ENCODE peak calls at places on chromosomes 16 and 17, in four cellular contexts. S is H9, F is mesenchymal stem cell, Z is neuronal stem cell. J is an unnamed sample.

GRCh38 chr17:65518256-65518655 is 43.2 kb downstream of the AXIN2 start:
- DNase-seq in S (no peak), F (no peak), Z (no peak), J (peak; percentile 50)

GRCh38 chr17:81401727-81402529 is 6.7 kb downstream of the BAHCC1 start:
- DNase-seq in S (peak; percentile 87), F (peak; percentile 81), Z (no peak), J (no peak)

GRCh38 chr16:74776926-74777325 is 2.3 kb upstream of the FA2H start:
- DNase-seq in S (no peak), F (no peak), Z (no peak), J (no peak)

GRCh38 chr16:85055503-85056210 is 28.1 kb downstream of the KIAA0513 start:
- DNase-seq in S (no peak), F (peak; percentile 91), Z (no peak), J (peak; percentile 63)

GRCh38 chr16:78430281-78430680 is 330.8 kb downstream of the WWOX start:
- DNase-seq in S (no peak), F (no peak), Z (no peak), J (no peak)

GRCh38 chr17:75011788-75012319 is 616 bp upstream of the MRPL58 start:
- DNase-seq in S (no peak), F (peak; percentile 44), Z (no peak), J (peak; percentile 59)

GRCh38 chr17:80816241-80817103 is 175.2 kb upstream of the CHMP6 start:
- DNase-seq in S (no peak), F (no peak), Z (no peak), J (no peak)

GRCh38 chr16:87653234-87653633 is 50.9 kb downstream of the JPH3 start:
- DNase-seq in S (no peak), F (peak; percentile 2), Z (no peak), J (peak; percentile 2)

GRCh38 chr16:1499756-1500464 is 6.8 kb downstream of the TELO2 start:
- DNase-seq in S (no peak), F (no peak), Z (no peak), J (no peak)

GRCh38 chr17:33201255-33201654 is 91.8 kb downstream of the ASIC2 start:
- DNase-seq in S (peak; percentile 27), F (no peak), Z (no peak), J (no peak)

GRCh38 chr16:81521141-81521626 is 76.6 kb downstream of the CMIP start:
- DNase-seq in S (no peak), F (no peak), Z (no peak), J (no peak)

GRCh38 chr17:30352247-30352814 is 18.5 kb upstream of the TMIGD1 start:
- DNase-seq in S (no peak), F (no peak), Z (no peak), J (no peak)

GRCh38 chr17:75077490-75078096 is 10.2 kb upstream of the SLC16A5 start:
- DNase-seq in S (peak; percentile 68), F (no peak), Z (no peak), J (no peak)

GRCh38 chr17:39177256-39177655 is 11.3 kb upstream of the ARL5C start:
- DNase-seq in S (peak; percentile 100), F (no peak), Z (no peak), J (no peak)

GRCh38 chr17:43671075-43671692 is 9.5 kb upstream of the MEOX1 start:
- DNase-seq in S (no peak), F (no peak), Z (no peak), J (no peak)

GRCh38 chr16:14097182-14097951 is 26.2 kb downstream of the MRTFB start:
- DNase-seq in S (no peak), F (peak; percentile 38), Z (peak; percentile 17), J (no peak)

GRCh38 chr17:31499771-31500554 is 108.5 kb downstream of the RAB11FIP4 start:
- DNase-seq in S (peak; percentile 62), F (no peak), Z (no peak), J (peak; percentile 22)

GRCh38 chr17:45132569-45133463 is 501 bp upstream of the PLCD3 start:
- DNase-seq in S (peak; percentile 95), F (peak; percentile 88), Z (peak; percentile 75), J (peak; percentile 70)

GRCh38 chr17:45135978-45136791 is 698 bp downstream of the ACBD4 start:
- DNase-seq in S (no peak), F (no peak), Z (no peak), J (no peak)

GRCh38 chr17:45137561-45138305 is 2.2 kb downstream of the ACBD4 start:
- DNase-seq in S (no peak), F (no peak), Z (no peak), J (no peak)

GRCh38 chr17:45136846-45137560 is 1.5 kb downstream of the ACBD4 start:
- DNase-seq in S (no peak), F (no peak), Z (no peak), J (no peak)

GRCh38 chr17:45135192-45135977 is at the start of gene ACBD4:
- DNase-seq in S (peak; percentile 99), F (peak; percentile 98), Z (peak; percentile 99), J (peak; percentile 97)
- H3K14ac ChIP-seq in S (no peak within 1 kb of the TSS), F (no peak within 1 kb of the TSS), Z (peak within 1 kb of the TSS; percentile 56), J (peak within 1 kb of the TSS; percentile 71)

GRCh38 chr17:50177983-50178834 is 12.4 kb downstream of the SGCA start:
- DNase-seq in S (peak; percentile 88), F (peak; percentile 99), Z (no peak), J (peak; percentile 99)
- H3K14ac ChIP-seq in S (peak overlapping the region; percentile 85), F (no peak overlapping the region), Z (peak overlapping the region; percentile 75), J (peak overlapping the region; percentile 92)

DNA sequence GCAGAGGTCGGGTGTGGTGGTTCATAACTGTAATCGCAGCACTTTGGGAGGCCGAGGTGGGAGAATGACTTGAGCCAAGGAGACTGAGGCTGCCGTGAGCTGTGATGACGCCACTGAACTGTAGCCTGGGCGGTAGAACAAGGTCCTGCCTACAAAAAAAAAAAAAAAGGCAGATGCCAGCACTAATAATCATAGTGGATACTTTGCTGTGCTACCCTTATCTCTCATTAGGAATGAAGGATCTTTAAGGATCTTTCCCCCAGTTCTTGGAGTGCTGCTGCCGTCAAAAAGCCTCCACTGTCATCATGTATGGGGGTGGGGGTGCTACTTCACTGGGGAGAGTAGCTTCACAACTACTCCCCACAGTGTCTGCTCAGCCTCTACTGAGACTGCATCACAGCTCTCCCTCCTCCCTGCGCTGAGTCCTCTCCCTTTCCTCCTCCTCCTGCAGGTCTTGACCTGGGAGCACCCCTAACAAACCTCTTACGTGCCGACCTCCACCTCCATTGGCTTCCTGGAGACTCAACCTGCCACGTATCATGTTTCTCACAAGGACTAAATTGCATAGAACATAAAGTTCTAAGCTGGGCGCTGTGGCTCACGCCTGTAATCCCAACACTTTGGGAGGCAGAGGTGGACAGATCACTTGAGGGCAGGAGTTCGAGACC is 24.4 kb upstream of the ST6GALNAC1 start:
- DNase-seq in S (no peak), F (peak; percentile 18), Z (no peak), J (no peak)
- H3K14ac ChIP-seq in S (no peak overlapping the region), F (no peak overlapping the region), Z (no peak overlapping the region), J (peak overlapping the region; percentile 73)

GRCh38 chr17:82866521-82867214 is 26.8 kb upstream of the ZNF750 start:
- DNase-seq in S (no peak), F (peak; percentile 93), Z (no peak), J (peak; percentile 94)
- H3K14ac ChIP-seq in S (no peak overlapping the region), F (no peak overlapping the region), Z (no peak overlapping the region), J (peak overlapping the region; percentile 60)